ENCODE peak calls at places on chromosome 2, in four cellular contexts. One of them, this sample, is unnamed.
A peak's percentile ranks its signal among the peaks of the same experiment; 100 is the strongest.

GRCh38 chr2:9820020-9820973 is 23.0 kb upstream of the TAF1B start:
- DNase-seq in WTC11: no peak
- DNase-seq in A549: peak; percentile 54
- DNase-seq in HepG2: peak; percentile 39
- DNase-seq in this sample: no peak

GRCh38 chr2:236577481-236578410 is 8.1 kb downstream of the ACKR3 start:
- DNase-seq in WTC11: no peak
- DNase-seq in A549: no peak
- DNase-seq in HepG2: no peak
- DNase-seq in this sample: no peak

GRCh38 chr2:212539145-212539880 is 711 bp upstream of the ERBB4 start:
- DNase-seq in WTC11: peak; percentile 88
- DNase-seq in A549: no peak
- DNase-seq in HepG2: no peak
- DNase-seq in this sample: peak; percentile 16

GRCh38 chr2:10722252-10722825 is 909 bp downstream of the ATP6V1C2 start:
- DNase-seq in WTC11: no peak
- DNase-seq in A549: no peak
- DNase-seq in HepG2: no peak
- DNase-seq in this sample: peak; percentile 5

GRCh38 chr2:12534646-12535263 is 182.0 kb upstream of the TRIB2 start:
- DNase-seq in WTC11: no peak
- DNase-seq in A549: no peak
- DNase-seq in HepG2: no peak
- DNase-seq in this sample: no peak

GRCh38 chr2:169361706-169362345 is 508 bp downstream of the LRP2 start:
- DNase-seq in WTC11: peak; percentile 54
- DNase-seq in A549: peak; percentile 1
- DNase-seq in HepG2: no peak
- DNase-seq in this sample: peak; percentile 22

GRCh38 chr2:176687944-176688343 is 418.7 kb downstream of the MTX2 start:
- DNase-seq in WTC11: no peak
- DNase-seq in A549: no peak
- DNase-seq in HepG2: no peak
- DNase-seq in this sample: no peak

GRCh38 chr2:44715671-44716077 is 225.8 kb upstream of the SIX3 start:
- DNase-seq in WTC11: peak; percentile 26
- DNase-seq in A549: peak; percentile 60
- DNase-seq in HepG2: peak; percentile 24
- DNase-seq in this sample: no peak

GRCh38 chr2:100285691-100286090 is 36.6 kb downstream of the LONRF2 start:
- DNase-seq in WTC11: no peak
- DNase-seq in A549: peak; percentile 36
- DNase-seq in HepG2: no peak
- DNase-seq in this sample: no peak

GRCh38 chr2:51297488-51297887 is 265.6 kb upstream of the NRXN1 start:
- DNase-seq in WTC11: no peak
- DNase-seq in A549: no peak
- DNase-seq in HepG2: no peak
- DNase-seq in this sample: no peak

GRCh38 chr2:171516793-171517192 is 5.5 kb upstream of the CYBRD1 start:
- DNase-seq in WTC11: no peak
- DNase-seq in A549: no peak
- DNase-seq in HepG2: no peak
- DNase-seq in this sample: no peak

GRCh38 chr2:110674620-110675555 is 3.0 kb downstream of the BUB1 start:
- DNase-seq in WTC11: no peak
- DNase-seq in A549: peak; percentile 42
- DNase-seq in HepG2: no peak
- DNase-seq in this sample: peak; percentile 26

GRCh38 chr2:176554107-176555048 is 285.1 kb downstream of the MTX2 start:
- DNase-seq in WTC11: no peak
- DNase-seq in A549: peak; percentile 69
- DNase-seq in HepG2: peak; percentile 34
- DNase-seq in this sample: peak; percentile 77

GRCh38 chr2:39378968-39379367 is 58.1 kb downstream of the MAP4K3 start:
- DNase-seq in WTC11: no peak
- DNase-seq in A549: no peak
- DNase-seq in HepG2: no peak
- DNase-seq in this sample: no peak

GRCh38 chr2:30375915-30376314 is 71.1 kb upstream of the LCLAT1 start:
- DNase-seq in WTC11: no peak
- DNase-seq in A549: no peak
- DNase-seq in HepG2: no peak
- DNase-seq in this sample: no peak

GRCh38 chr2:62426005-62426912 is 79.7 kb downstream of the TMEM17 start:
- DNase-seq in WTC11: no peak
- DNase-seq in A549: no peak
- DNase-seq in HepG2: no peak
- DNase-seq in this sample: no peak

GRCh38 chr2:45612265-45612664 is 1.2 kb upstream of the SRBD1 start:
- DNase-seq in WTC11: no peak
- DNase-seq in A549: no peak
- DNase-seq in HepG2: no peak
- DNase-seq in this sample: no peak

GRCh38 chr2:216916956-216917650 is 57.2 kb upstream of the TNP1 start:
- DNase-seq in WTC11: no peak
- DNase-seq in A549: no peak
- DNase-seq in HepG2: no peak
- DNase-seq in this sample: no peak

GRCh38 chr2:216914491-216914890 is 54.6 kb upstream of the TNP1 start:
- DNase-seq in WTC11: no peak
- DNase-seq in A549: no peak
- DNase-seq in HepG2: no peak
- DNase-seq in this sample: no peak

GRCh38 chr2:216911886-216912285 is 52.0 kb upstream of the TNP1 start:
- DNase-seq in WTC11: no peak
- DNase-seq in A549: no peak
- DNase-seq in HepG2: no peak
- DNase-seq in this sample: no peak

GRCh38 chr2:216918088-216918680 is 58.3 kb upstream of the TNP1 start:
- DNase-seq in WTC11: no peak
- DNase-seq in A549: peak; percentile 23
- DNase-seq in HepG2: no peak
- DNase-seq in this sample: no peak

GRCh38 chr2:216915548-216916128 is 55.8 kb upstream of the TNP1 start:
- DNase-seq in WTC11: no peak
- DNase-seq in A549: no peak
- DNase-seq in HepG2: no peak
- DNase-seq in this sample: no peak
- TF ChIP-seq NR3C1 in WTC11: no peak
- TF ChIP-seq NR3C1 in A549: no peak
- TF ChIP-seq NR3C1 in HepG2: no peak
- TF ChIP-seq NR3C1 in this sample: no peak

GRCh38 chr2:213627054-213627710 is 342.9 kb downstream of the SPAG16 start:
- DNase-seq in WTC11: no peak
- DNase-seq in A549: no peak
- DNase-seq in HepG2: no peak
- DNase-seq in this sample: no peak
- TF ChIP-seq NR3C1 in WTC11: no peak
- TF ChIP-seq NR3C1 in A549: no peak
- TF ChIP-seq NR3C1 in HepG2: no peak
- TF ChIP-seq NR3C1 in this sample: no peak

GRCh38 chr2:134372611-134373131 is 118.8 kb downstream of the MGAT5 start:
- DNase-seq in WTC11: no peak
- DNase-seq in A549: no peak
- DNase-seq in HepG2: no peak
- DNase-seq in this sample: no peak

GRCh38 chr2:134379722-134380121 is 125.8 kb downstream of the MGAT5 start:
- DNase-seq in WTC11: no peak
- DNase-seq in A549: no peak
- DNase-seq in HepG2: no peak
- DNase-seq in this sample: no peak

GRCh38 chr2:134377730-134378129 is 123.9 kb downstream of the MGAT5 start:
- DNase-seq in WTC11: no peak
- DNase-seq in A549: no peak
- DNase-seq in HepG2: no peak
- DNase-seq in this sample: no peak

GRCh38 chr2:134379293-134379692 is 125.4 kb downstream of the MGAT5 start:
- DNase-seq in WTC11: no peak
- DNase-seq in A549: no peak
- DNase-seq in HepG2: no peak
- DNase-seq in this sample: no peak

GRCh38 chr2:134375935-134376334 is 122.1 kb downstream of the MGAT5 start:
- DNase-seq in WTC11: peak; percentile 13
- DNase-seq in A549: peak; percentile 23
- DNase-seq in HepG2: peak; percentile 75
- DNase-seq in this sample: no peak
- TF ChIP-seq NR3C1 in WTC11: no peak
- TF ChIP-seq NR3C1 in A549: no peak
- TF ChIP-seq NR3C1 in HepG2: no peak
- TF ChIP-seq NR3C1 in this sample: no peak

GRCh38 chr2:67684991-67685390 is 287.9 kb downstream of the ETAA1 start:
- DNase-seq in WTC11: no peak
- DNase-seq in A549: no peak
- DNase-seq in HepG2: no peak
- DNase-seq in this sample: no peak
- TF ChIP-seq NR3C1 in WTC11: no peak
- TF ChIP-seq NR3C1 in A549: no peak
- TF ChIP-seq NR3C1 in HepG2: no peak
- TF ChIP-seq NR3C1 in this sample: no peak

GRCh38 chr2:240989451-240990265 is 8.8 kb upstream of the SNED1 start:
- DNase-seq in WTC11: peak; percentile 53
- DNase-seq in A549: peak; percentile 74
- DNase-seq in HepG2: peak; percentile 77
- DNase-seq in this sample: peak; percentile 34
- TF ChIP-seq NR3C1 in WTC11: no peak
- TF ChIP-seq NR3C1 in A549: no peak
- TF ChIP-seq NR3C1 in HepG2: no peak
- TF ChIP-seq NR3C1 in this sample: no peak

DNA sequence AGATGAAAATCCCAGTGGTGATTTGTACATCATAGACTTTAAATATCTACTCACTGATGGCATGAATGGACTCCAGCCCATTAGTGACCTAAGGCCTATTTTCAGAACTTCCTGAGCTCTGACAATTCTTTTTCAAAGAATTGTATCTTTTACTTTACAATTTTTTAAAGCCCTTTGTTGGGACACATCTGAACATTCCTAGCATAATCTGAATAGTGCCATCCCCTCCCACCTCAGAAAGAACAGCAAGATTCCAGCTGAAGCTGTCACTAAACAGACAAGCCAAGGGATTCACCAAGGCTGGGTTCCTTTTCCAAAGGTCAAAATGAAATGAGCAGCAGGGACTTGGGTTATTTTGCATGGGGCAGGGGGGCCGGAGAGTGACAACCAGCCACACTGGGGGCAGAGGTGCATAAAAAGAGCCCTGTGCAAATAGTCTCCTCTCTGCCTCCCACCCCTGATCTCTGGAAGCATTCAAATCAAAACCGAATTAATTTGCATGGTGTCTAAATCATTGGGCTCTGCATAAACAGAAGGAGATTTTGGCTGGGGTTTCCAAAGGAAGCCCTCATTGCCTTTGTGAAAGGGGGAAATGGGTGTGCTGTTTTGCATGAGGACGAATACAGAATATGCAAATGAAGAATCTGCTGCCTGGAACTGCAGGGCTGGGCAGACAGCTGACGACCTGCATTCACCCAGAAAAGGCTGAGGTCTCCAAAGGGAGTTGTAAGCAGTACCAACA is 17.2 kb downstream of the EPHA4 start:
- DNase-seq in WTC11: peak; percentile 34
- DNase-seq in A549: no peak
- DNase-seq in HepG2: no peak
- DNase-seq in this sample: no peak
- TF ChIP-seq NR3C1 in WTC11: no peak
- TF ChIP-seq NR3C1 in A549: no peak
- TF ChIP-seq NR3C1 in HepG2: no peak
- TF ChIP-seq NR3C1 in this sample: no peak

GRCh38 chr2:42926438-42927333 is 134.3 kb upstream of the HAAO start:
- DNase-seq in WTC11: peak; percentile 37
- DNase-seq in A549: no peak
- DNase-seq in HepG2: peak; percentile 69
- DNase-seq in this sample: peak; percentile 28

GRCh38 chr2:42928692-42929576 is 136.6 kb upstream of the HAAO start:
- DNase-seq in WTC11: peak; percentile 73
- DNase-seq in A549: peak; percentile 63
- DNase-seq in HepG2: peak; percentile 90
- DNase-seq in this sample: peak; percentile 69

GRCh38 chr2:42928161-42928691 is 135.8 kb upstream of the HAAO start:
- DNase-seq in WTC11: no peak
- DNase-seq in A549: no peak
- DNase-seq in HepG2: peak; percentile 77
- DNase-seq in this sample: no peak

GRCh38 chr2:42925742-42926437 is 133.5 kb upstream of the HAAO start:
- DNase-seq in WTC11: no peak
- DNase-seq in A549: no peak
- DNase-seq in HepG2: peak; percentile 34
- DNase-seq in this sample: no peak

GRCh38 chr2:42927334-42928160 is 135.2 kb upstream of the HAAO start:
- DNase-seq in WTC11: no peak
- DNase-seq in A549: no peak
- DNase-seq in HepG2: peak; percentile 46
- DNase-seq in this sample: peak; percentile 56
- TF ChIP-seq NR3C1 in WTC11: no peak
- TF ChIP-seq NR3C1 in A549: no peak
- TF ChIP-seq NR3C1 in HepG2: no peak
- TF ChIP-seq NR3C1 in this sample: no peak